ENCODE peak calls at places on chromosomes 13 and 19, in six cellular contexts. Z is H1, X is HCT116, E is K562, S is HepG2, C is SK-N-SH. R is an unnamed sample.

GRCh38 chr19:38842439-38843174 is 7.2 kb downstream of the HNRNPL start:
- DNase-seq in S (no peak), C (no peak), E (no peak), Z (no peak), X (no peak), R (no peak)

GRCh38 chr19:4494691-4495064 is 22.6 kb downstream of the HDGFL2 start:
- DNase-seq in X (no peak), E (no peak), Z (no peak), S (no peak), C (no peak), R (no peak)

GRCh38 chr13:28137556-28137955 is 789 bp upstream of the PAN3 start:
- DNase-seq in X (no peak), S (no peak), E (no peak), Z (no peak), C (no peak), R (no peak)

GRCh38 chr19:28961772-28962500 is 251.0 kb downstream of the UQCRFS1 start:
- DNase-seq in E (no peak), X (no peak), S (no peak), Z (no peak), C (no peak), R (no peak)

GRCh38 chr13:33355470-33355869 is 69.9 kb upstream of the STARD13 start:
- DNase-seq in C (no peak), X (no peak), Z (no peak), S (no peak), E (no peak), R (no peak)

GRCh38 chr19:58548859-58549663 is 5.2 kb downstream of the TRIM28 start:
- DNase-seq in Z (no peak), C (no peak), S (no peak), E (no peak), X (no peak), R (no peak)

GRCh38 chr19:1441677-1442438 is 3.7 kb downstream of the RPS15 start:
- DNase-seq in S (no peak), C (no peak), E (no peak), Z (no peak), X (no peak), R (no peak)

GRCh38 chr13:70203661-70204229 is 95.5 kb upstream of the KLHL1 start:
- DNase-seq in Z (no peak), X (peak; percentile 4), C (no peak), E (no peak), S (peak; percentile 14), R (no peak)

GRCh38 chr19:43755256-43755801 is 567 bp upstream of the SMG9 start:
- DNase-seq in C (peak; percentile 87), S (no peak), E (peak; percentile 92), X (no peak), Z (no peak), R (no peak)

GRCh38 chr19:5863030-5863665 is 7.2 kb downstream of the FUT5 start:
- DNase-seq in E (no peak), C (peak; percentile 21), X (no peak), S (no peak), Z (no peak), R (no peak)

DNA sequence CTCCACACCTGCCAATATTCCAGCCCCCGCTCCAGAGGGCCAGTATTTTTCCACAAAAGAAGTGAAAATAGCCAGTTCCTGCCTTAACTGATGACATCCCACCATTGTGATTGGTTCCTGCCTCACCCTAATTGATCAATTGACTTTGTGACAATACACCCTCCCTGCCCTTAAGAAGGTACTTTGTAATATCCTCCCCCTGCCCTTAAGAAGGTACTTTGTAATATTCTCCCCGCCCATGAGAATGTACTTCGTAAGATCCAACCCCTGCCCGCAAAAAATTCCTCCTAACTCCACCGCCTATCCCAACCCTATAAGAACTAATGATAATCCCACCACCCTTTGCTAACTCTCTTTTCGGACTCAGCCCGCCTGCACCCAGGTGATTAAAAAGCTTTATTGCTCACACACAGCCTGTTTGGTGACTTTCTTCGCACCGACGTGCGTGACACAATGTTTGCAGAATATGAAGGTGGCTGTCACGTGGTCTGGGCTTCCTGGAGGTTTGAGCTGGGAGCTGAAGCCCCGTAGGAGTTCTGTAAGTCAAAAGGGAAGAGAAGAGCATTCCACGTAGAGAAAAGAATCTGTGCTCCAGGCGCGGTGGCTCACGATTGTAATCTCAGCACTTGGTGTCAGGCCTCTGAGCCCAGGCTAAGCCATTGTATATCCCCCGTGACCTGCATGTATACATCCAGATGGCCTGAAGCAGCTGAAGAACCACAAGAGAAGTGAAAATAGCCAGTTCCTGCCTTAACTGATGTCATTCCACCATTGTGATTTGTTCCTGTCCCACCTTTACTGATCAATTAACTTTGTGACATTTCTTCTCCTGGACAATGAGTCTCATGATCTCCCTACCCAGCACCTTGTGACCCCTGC is 6.2 kb upstream of the FUT3 start:
- DNase-seq in E (no peak), C (no peak), S (no peak), X (no peak), Z (no peak), R (no peak)
- TF ChIP-seq POLR2AphosphoS5 in E (no peak), C (no peak), S (no peak), X (no peak), Z (no peak), R (no peak)

GRCh38 chr19:18637644-18638630 is 1.1 kb downstream of the KLHL26 start:
- DNase-seq in E (peak; percentile 44), S (no peak), Z (no peak), C (no peak), X (peak; percentile 32), R (no peak)
- TF ChIP-seq SIN3A in E (no peak), S (no peak), Z (no peak), C (no peak), X (no peak), R (no peak)

GRCh38 chr13:99984463-99985242 is 3.1 kb downstream of the ZIC2 start:
- DNase-seq in X (no peak), Z (no peak), S (no peak), E (no peak), C (peak; percentile 55), R (no peak)

GRCh38 chr13:99983401-99984133 is 2.0 kb downstream of the ZIC2 start:
- DNase-seq in C (peak; percentile 31), E (peak; percentile 33), X (no peak), Z (no peak), S (no peak), R (no peak)

GRCh38 chr13:99985243-99985874 is 3.8 kb downstream of the ZIC2 start:
- DNase-seq in Z (no peak), S (no peak), C (no peak), X (no peak), E (no peak), R (no peak)

GRCh38 chr13:99982741-99983400 is 1.3 kb downstream of the ZIC2 start:
- DNase-seq in S (no peak), Z (no peak), C (peak; percentile 30), E (peak; percentile 35), X (no peak), R (no peak)

GRCh38 chr13:99984134-99984462 is 2.5 kb downstream of the ZIC2 start:
- DNase-seq in X (no peak), C (peak; percentile 21), S (no peak), E (no peak), Z (no peak), R (no peak)
- H3K4me3 ChIP-seq in X (peak overlapping the region; percentile 96), C (no peak overlapping the region), S (no peak overlapping the region), E (peak overlapping the region; percentile 59), Z (peak overlapping the region; percentile 93), R (peak overlapping the region; percentile 84)

GRCh38 chr19:46720516-46721239 is 3.8 kb upstream of the PRKD2 start:
- DNase-seq in S (no peak), E (no peak), C (no peak), Z (no peak), X (no peak), R (no peak)
- TF ChIP-seq POLR2AphosphoS5 in S (no peak), E (no peak), C (no peak), Z (no peak), X (no peak), R (no peak)

R was measured in Panc1.